ENCODE peak calls at places on chromosomes 13 and 19, in five cellular contexts. N is psoas muscle, S is activated B cell treated with CpG ODN at 0.5 μM for 24 hours, A is K562, I is AG04450. F is an unnamed sample.

GRCh38 chr19:17405250-17406038 is at the start of gene BST2:
- DNase-seq in N (peak; percentile 73), S (peak; percentile 42), A (peak; percentile 90), I (no peak), F (peak; percentile 61)

GRCh38 chr13:46553521-46553885 is 533 bp downstream of the LRCH1 start:
- DNase-seq in N (no peak), S (peak; percentile 52), A (no peak), I (no peak), F (peak; percentile 28)

GRCh38 chr13:108005231-108005630 is 210.1 kb downstream of the LIG4 start:
- DNase-seq in N (no peak), S (no peak), A (no peak), I (no peak), F (no peak)

GRCh38 chr13:67408823-67409222 is 178.7 kb upstream of the PCDH9 start:
- DNase-seq in N (no peak), S (no peak), A (no peak), I (no peak), F (no peak)

GRCh38 chr13:75685239-75685697 is 49.1 kb downstream of the LMO7 start:
- DNase-seq in N (no peak), S (no peak), A (no peak), I (peak; percentile 72), F (no peak)

GRCh38 chr13:46389985-46390384 is 2.9 kb upstream of the RUBCNL start:
- DNase-seq in N (no peak), S (no peak), A (no peak), I (no peak), F (no peak)

GRCh38 chr13:35208587-35208986 is 266.5 kb downstream of the NBEA start:
- DNase-seq in N (no peak), S (no peak), A (no peak), I (no peak), F (no peak)

GRCh38 chr13:110485604-110486003 is 75.9 kb downstream of the RAB20 start:
- DNase-seq in N (no peak), S (no peak), A (no peak), I (no peak), F (peak; percentile 55)

GRCh38 chr19:48481846-48482639 is 12.9 kb downstream of the CYTH2 start:
- DNase-seq in N (no peak), S (no peak), A (no peak), I (no peak), F (no peak)

GRCh38 chr13:38759390-38759789 is 72.5 kb downstream of the FREM2 start:
- DNase-seq in N (no peak), S (no peak), A (peak; percentile 4), I (no peak), F (no peak)

GRCh38 chr13:48586591-48587103 is 53.8 kb upstream of the RCBTB2 start:
- DNase-seq in N (peak; percentile 27), S (no peak), A (peak; percentile 71), I (no peak), F (no peak)

GRCh38 chr13:24741016-24741662 is 22.8 kb upstream of the RNF17 start:
- DNase-seq in N (no peak), S (no peak), A (peak; percentile 49), I (no peak), F (no peak)

GRCh38 chr13:90107658-90108057 is 1239.8 kb upstream of the MIR17HG start:
- DNase-seq in N (no peak), S (no peak), A (no peak), I (no peak), F (no peak)

GRCh38 chr19:39696418-39696817 is 7.9 kb upstream of the LGALS14 start:
- DNase-seq in N (no peak), S (no peak), A (no peak), I (no peak), F (no peak)

GRCh38 chr19:377801-378581 is 31.0 kb downstream of the C2CD4C start:
- DNase-seq in N (no peak), S (no peak), A (no peak), I (no peak), F (no peak)

GRCh38 chr19:459724-460511 is 915 bp downstream of the SHC2 start:
- DNase-seq in N (peak; percentile 66), S (no peak), A (peak; percentile 58), I (no peak), F (peak; percentile 85)

GRCh38 chr13:33832872-33833271 is 14.9 kb downstream of the RFC3 start:
- DNase-seq in N (no peak), S (no peak), A (no peak), I (no peak), F (no peak)

GRCh38 chr19:55206664-55207500 is 2.4 kb downstream of the PTPRH start:
- DNase-seq in N (peak; percentile 83), S (no peak), A (peak; percentile 97), I (peak; percentile 59), F (peak; percentile 51)

GRCh38 chr19:43778651-43779050 is 2.1 kb downstream of the KCNN4 start:
- DNase-seq in N (no peak), S (no peak), A (no peak), I (no peak), F (no peak)

GRCh38 chr13:104106705-104107393 is 1040.6 kb upstream of the SLC10A2 start:
- DNase-seq in N (no peak), S (no peak), A (no peak), I (no peak), F (no peak)

GRCh38 chr19:7862413-7862951 is 11.7 kb downstream of the PRR36 start:
- DNase-seq in N (peak; percentile 61), S (no peak), A (peak; percentile 93), I (no peak), F (peak; percentile 89)

GRCh38 chr19:40191836-40192646 is 815 bp downstream of the MAP3K10 start:
- DNase-seq in N (peak; percentile 35), S (peak; percentile 22), A (peak; percentile 68), I (no peak), F (no peak)

GRCh38 chr13:109693213-109693612 is 93.2 kb downstream of the IRS2 start:
- DNase-seq in N (no peak), S (no peak), A (no peak), I (no peak), F (no peak)

GRCh38 chr19:53810187-53810546 is 13.9 kb downstream of the NLRP12 start:
- DNase-seq in N (no peak), S (no peak), A (no peak), I (no peak), F (no peak)

GRCh38 chr19:41249707-41250423 is 14.3 kb upstream of the HNRNPUL1 start:
- DNase-seq in N (no peak), S (no peak), A (no peak), I (no peak), F (no peak)

GRCh38 chr19:45103200-45103624 is 10.2 kb downstream of the PPP1R37 start:
- DNase-seq in N (no peak), S (no peak), A (no peak), I (no peak), F (no peak)

GRCh38 chr19:36041831-36042230 is 9.2 kb upstream of the CLIP3 start:
- DNase-seq in N (no peak), S (no peak), A (no peak), I (peak; percentile 59), F (no peak)

GRCh38 chr13:57087006-57087405 is 53.7 kb upstream of the PRR20A start:
- DNase-seq in N (no peak), S (no peak), A (no peak), I (no peak), F (no peak)

GRCh38 chr13:54317722-54318121 is 1289.1 kb downstream of the OLFM4 start:
- DNase-seq in N (no peak), S (no peak), A (no peak), I (no peak), F (no peak)

GRCh38 chr13:44756411-44756810 is 180.3 kb upstream of the TSC22D1 start:
- DNase-seq in N (no peak), S (no peak), A (no peak), I (no peak), F (no peak)

GRCh38 chr13:110597041-110597689 is 18.2 kb upstream of the NAXD start:
- DNase-seq in N (no peak), S (no peak), A (no peak), I (no peak), F (no peak)

GRCh38 chr19:36489920-36490415 is 607 bp upstream of the ZNF566 start:
- DNase-seq in N (no peak), S (no peak), A (peak; percentile 93), I (peak; percentile 84), F (no peak)

DNA sequence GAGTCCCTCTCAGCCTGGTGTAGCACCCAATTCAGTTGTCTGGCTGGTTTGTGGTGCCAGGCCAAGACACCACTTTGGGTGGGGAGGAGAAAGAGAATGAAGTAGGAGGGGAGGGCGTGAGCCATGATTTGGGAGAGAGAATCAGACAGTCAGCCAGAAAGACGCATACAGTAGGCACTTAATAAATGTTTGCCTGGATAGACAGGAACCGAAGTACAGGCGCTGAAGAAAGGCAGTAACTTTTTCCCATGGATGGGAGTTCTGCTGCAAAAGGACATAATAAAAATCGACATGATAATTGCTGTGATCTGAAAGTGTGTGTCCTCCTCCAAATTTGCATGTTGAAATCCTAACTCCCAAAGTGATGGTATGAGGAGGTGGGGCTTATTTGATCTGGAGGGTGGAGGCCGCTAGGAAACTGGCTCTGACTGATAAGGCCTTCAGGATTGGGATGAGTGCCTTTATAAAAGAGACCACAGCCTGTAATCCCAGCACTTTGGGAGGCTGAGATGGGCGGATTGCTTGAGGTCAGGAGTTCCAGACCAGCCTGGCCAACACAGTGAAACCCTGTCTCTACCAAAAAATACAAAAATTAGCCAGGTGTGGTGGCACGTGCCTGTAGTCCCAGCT is 38.4 kb upstream of the PDCD5 start:
- DNase-seq in N (no peak), S (no peak), A (peak; percentile 59), I (no peak), F (no peak)
- TF ChIP-seq CTCF in N (no peak), S (no peak), A (no peak), I (no peak), F (no peak)

DNA sequence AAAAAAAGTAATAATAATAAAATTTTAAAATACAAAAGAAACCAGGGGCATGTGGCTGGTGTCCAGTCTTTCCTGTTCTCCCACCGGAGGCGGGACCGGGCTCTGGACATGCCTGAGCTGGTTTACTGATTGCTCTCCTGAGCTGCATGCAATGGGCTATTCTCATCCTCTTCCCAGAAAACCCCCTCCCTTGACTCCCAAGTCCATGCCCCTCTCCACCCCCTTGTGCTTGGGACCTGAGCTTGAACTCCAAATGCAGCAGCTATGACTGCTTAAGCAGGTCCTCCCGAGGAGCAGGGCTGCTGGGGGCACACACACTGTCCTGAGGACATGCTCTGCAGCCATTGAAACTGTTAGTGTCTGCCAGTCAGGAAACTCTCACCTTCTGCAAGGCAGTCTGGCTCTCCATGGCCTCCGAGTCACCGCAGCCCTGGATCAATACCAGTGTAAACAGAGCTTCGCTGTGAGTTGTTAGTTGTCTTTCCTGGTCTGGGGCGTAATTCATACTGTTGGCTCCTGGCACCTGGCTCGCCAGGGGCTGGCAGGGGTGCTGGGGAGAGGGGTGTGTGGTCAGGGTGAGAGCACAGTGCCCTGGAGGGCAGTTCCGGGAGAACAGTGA is 41.6 kb upstream of the CHST8 start:
- DNase-seq in N (no peak), S (no peak), A (no peak), I (no peak), F (no peak)
- TF ChIP-seq CTCF in N (no peak), S (no peak), A (no peak), I (no peak), F (no peak)

GRCh38 chr13:96003304-96003703 is 49.9 kb downstream of the UGGT2 start:
- DNase-seq in N (no peak), S (no peak), A (no peak), I (no peak), F (no peak)
- TF ChIP-seq CTCF in N (no peak), S (no peak), A (no peak), I (no peak), F (no peak)

DNA sequence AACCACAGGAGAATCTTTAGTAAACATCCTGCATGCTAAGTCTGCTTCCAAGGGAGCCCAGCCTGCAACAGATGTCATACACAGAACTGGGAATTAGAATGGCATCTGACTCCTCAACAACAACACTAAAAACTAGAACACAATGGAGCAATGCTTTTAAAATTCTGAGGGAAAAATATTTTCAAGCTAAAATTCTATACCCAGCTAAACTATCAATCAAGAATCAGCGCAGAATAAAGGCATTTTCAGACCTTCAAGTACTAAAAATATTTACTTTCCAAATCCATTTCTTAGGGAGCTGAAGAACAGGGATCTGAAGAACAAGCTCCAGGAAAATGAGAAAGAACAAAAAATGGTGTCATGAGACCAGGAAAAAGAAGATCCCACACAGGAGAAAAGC is 46.9 kb upstream of the CHST8 start:
- DNase-seq in N (no peak), S (no peak), A (no peak), I (no peak), F (no peak)
- TF ChIP-seq CTCF in N (no peak), S (no peak), A (no peak), I (no peak), F (no peak)

F was measured in mesothelial cell of epicardium.